ENCODE peak calls at places on chromosomes 5 and 9, in eight cellular contexts. S, E, P, R, Q, L, Y and N are unnamed samples.

GRCh38 chr9:20242767-20243166 is 379.5 kb downstream of the MLLT3 start:
- DNase-seq in S (peak), P (no peak), Y (no peak), Q (peak), E (peak), R (no peak), L (peak), N (no peak)

GRCh38 chr9:126153382-126153781 is 173.2 kb upstream of the MVB12B start:
- DNase-seq in Y (no peak), P (no peak), Q (no peak), R (no peak), L (no peak), E (no peak), S (no peak), N (no peak)

GRCh38 chr5:98514106-98514665 is 259.3 kb upstream of the RGMB start:
- DNase-seq in Y (no peak), L (no peak), E (no peak), S (no peak), P (no peak), R (no peak), Q (no peak), N (no peak)

GRCh38 chr5:67211926-67212325 is 15.3 kb upstream of the CD180 start:
- DNase-seq in P (no peak), S (no peak), Q (no peak), E (no peak), Y (no peak), L (no peak), R (no peak), N (no peak)

GRCh38 chr9:128558431-128559310 is 6.3 kb downstream of the SPTAN1 start:
- DNase-seq in L (peak), P (peak), E (peak), Y (peak), R (peak), S (peak), Q (peak), N (peak)

GRCh38 chr9:17004500-17004899 is 130.3 kb upstream of the CNTLN start:
- DNase-seq in Q (no peak), E (no peak), P (no peak), S (no peak), Y (no peak), L (no peak), R (no peak), N (no peak)

GRCh38 chr5:14413331-14413750 is 168.3 kb upstream of the OTULINL start:
- DNase-seq in Y (no peak), E (no peak), R (no peak), S (no peak), Q (peak), L (no peak), P (no peak), N (no peak)

GRCh38 chr5:159303286-159303685 is 27.0 kb downstream of the IL12B start:
- DNase-seq in P (no peak), Y (no peak), S (no peak), Q (no peak), R (no peak), L (no peak), E (no peak), N (no peak)

GRCh38 chr9:38622083-38622674 is 1.8 kb upstream of the ANKRD18A start:
- DNase-seq in P (no peak), E (peak), R (no peak), Y (peak), S (no peak), L (peak), Q (no peak), N (peak)

GRCh38 chr9:86674475-86674874 is 272.8 kb downstream of the GAS1 start:
- DNase-seq in P (no peak), R (no peak), S (no peak), Q (no peak), L (no peak), Y (no peak), E (no peak), N (no peak)

GRCh38 chr5:54845567-54845941 is 139.8 kb downstream of the ESM1 start:
- DNase-seq in L (no peak), E (no peak), S (no peak), Y (no peak), Q (no peak), P (no peak), R (no peak), N (no peak)

GRCh38 chr9:90442738-90443137 is 199.9 kb downstream of the DIRAS2 start:
- DNase-seq in R (no peak), P (no peak), L (no peak), E (no peak), Q (no peak), Y (no peak), S (no peak), N (no peak)

GRCh38 chr5:176396330-176396729 is 7.8 kb downstream of the HIGD2A start:
- DNase-seq in E (no peak), Y (no peak), P (no peak), R (no peak), S (peak), Q (no peak), L (no peak), N (no peak)

GRCh38 chr5:98510111-98510510 is 263.4 kb upstream of the RGMB start:
- DNase-seq in Q (no peak), P (no peak), L (peak), Y (peak), S (no peak), E (no peak), R (no peak), N (peak)

GRCh38 chr5:179233909-179234562 is 111.2 kb downstream of the ADAMTS2 start:
- DNase-seq in P (peak), R (no peak), S (no peak), L (no peak), Y (no peak), Q (no peak), E (no peak), N (no peak)

GRCh38 chr5:150498501-150498900 is 9.4 kb upstream of the NDST1 start:
- DNase-seq in Y (no peak), S (no peak), L (no peak), Q (no peak), E (no peak), P (no peak), R (no peak), N (peak)

GRCh38 chr5:2579126-2579525 is 172.4 kb downstream of the IRX2 start:
- DNase-seq in S (no peak), E (no peak), Q (no peak), P (no peak), Y (no peak), R (no peak), L (no peak), N (no peak)

GRCh38 chr5:170143091-170143490 is 37.4 kb downstream of the FOXI1 start:
- DNase-seq in L (no peak), Y (no peak), R (no peak), P (no peak), E (no peak), S (no peak), Q (no peak), N (no peak)

GRCh38 chr5:10295619-10296326 is 11.9 kb downstream of the CMBL start:
- DNase-seq in P (no peak), Q (no peak), Y (no peak), S (no peak), L (no peak), E (no peak), R (no peak), N (no peak)

GRCh38 chr9:14661421-14662059 is 31.7 kb downstream of the ZDHHC21 start:
- DNase-seq in L (peak), S (peak), Q (no peak), P (no peak), E (peak), R (no peak), Y (no peak), N (peak)